ENCODE peak calls at places on chromosomes 5 and 9, in five cellular contexts. R, B, D, C and E are unnamed samples.

GRCh38 chr5:176647030-176647869 is at the start of gene TSPAN17:
- DNase-seq in B (peak), C (peak), R (peak), D (peak), E (peak)

GRCh38 chr5:159345861-159346260 is 15.6 kb upstream of the IL12B start:
- DNase-seq in B (no peak), R (no peak), C (no peak), D (no peak), E (no peak)

GRCh38 chr5:151072234-151073025 is 8.4 kb downstream of the TNIP1 start:
- DNase-seq in R (peak), B (no peak), D (no peak), C (peak), E (peak)

GRCh38 chr9:130199605-130200004 is 27.4 kb downstream of the NCS1 start:
- DNase-seq in R (peak), B (no peak), C (no peak), D (peak), E (peak)

GRCh38 chr5:102830241-102830640 is 75.1 kb downstream of the PAM start:
- DNase-seq in R (no peak), B (no peak), C (no peak), D (no peak), E (no peak)

GRCh38 chr5:54673523-54674225 is 156.1 kb downstream of the SNX18 start:
- DNase-seq in B (peak), R (no peak), C (peak), D (no peak), E (peak)

GRCh38 chr5:135195267-135195603 is 161.2 kb upstream of the PITX1 start:
- DNase-seq in D (no peak), B (no peak), C (peak), R (peak), E (no peak)

GRCh38 chr5:179232091-179232490 is 113.2 kb downstream of the ADAMTS2 start:
- DNase-seq in R (no peak), C (no peak), D (no peak), B (no peak), E (no peak)

GRCh38 chr9:71772726-71773125 is 4.4 kb upstream of the CEMIP2 start:
- DNase-seq in R (no peak), B (no peak), D (no peak), C (no peak), E (no peak)

GRCh38 chr5:15789661-15790060 is 289.7 kb downstream of the FBXL7 start:
- DNase-seq in R (no peak), B (no peak), D (no peak), C (no peak), E (no peak)

GRCh38 chr5:83503662-83504061 is 32.1 kb downstream of the VCAN start:
- DNase-seq in B (no peak), D (no peak), C (peak), R (peak), E (no peak)

GRCh38 chr9:98656536-98656935 is 52.2 kb downstream of the GABBR2 start:
- DNase-seq in C (no peak), D (no peak), R (peak), B (no peak), E (no peak)

GRCh38 chr5:61245936-61246335 is 83.7 kb upstream of the SMIM15 start:
- DNase-seq in B (no peak), C (no peak), R (no peak), D (peak), E (peak)

GRCh38 chr9:16223074-16223871 is 647.2 kb downstream of the BNC2 start:
- DNase-seq in D (no peak), B (no peak), C (no peak), R (no peak), E (no peak)

GRCh38 chr9:28801144-28801799 is 1228.0 kb upstream of the C9orf72 start:
- DNase-seq in C (no peak), B (no peak), D (no peak), R (no peak), E (no peak)

GRCh38 chr5:132840896-132841818 is 10.7 kb upstream of the SHROOM1 start:
- DNase-seq in C (peak), R (peak), D (no peak), B (no peak), E (peak)

GRCh38 chr5:16061163-16061562 is 118.4 kb downstream of the MARCHF11 start:
- DNase-seq in C (no peak), R (no peak), B (no peak), D (no peak), E (no peak)

GRCh38 chr5:54676466-54676865 is 158.9 kb downstream of the SNX18 start:
- DNase-seq in D (no peak), R (no peak), C (peak), B (no peak), E (no peak)

GRCh38 chr9:127450831-127451680 is at the start of the genes LRSAM1 and RPL12:
- DNase-seq in B (peak), R (peak), C (peak), D (peak), E (peak)

GRCh38 chr5:124592891-124593290 is 153.5 kb downstream of the ZNF608 start:
- DNase-seq in C (no peak), R (no peak), D (no peak), B (no peak), E (no peak)

GRCh38 chr5:132074772-132075718 is 1.5 kb downstream of the CSF2 start:
- DNase-seq in C (no peak), R (no peak), D (no peak), B (no peak), E (no peak)

GRCh38 chr5:14256026-14256690 is 113.0 kb downstream of the TRIO start:
- DNase-seq in C (no peak), D (no peak), B (no peak), R (no peak), E (no peak)

GRCh38 chr9:2355594-2355993 is 266.0 kb upstream of the VLDLR start:
- DNase-seq in R (no peak), B (no peak), D (no peak), C (no peak), E (no peak)

GRCh38 chr5:65059681-65060598 is 291.2 kb downstream of the CWC27 start:
- DNase-seq in C (peak), B (no peak), D (no peak), R (peak), E (peak)

GRCh38 chr5:7849531-7850240 is 1.2 kb downstream of the CFAP90 start:
- DNase-seq in C (no peak), B (no peak), R (no peak), D (peak), E (no peak)
- H3K4me3 ChIP-seq in C (peak), B (no peak), R (no peak), D (peak), E (no peak)

GRCh38 chr9:109190151-109190550 is 23.1 kb upstream of the FRRS1L start:
- DNase-seq in C (peak), B (no peak), D (no peak), R (peak), E (peak)

GRCh38 chr9:109194157-109194556 is 27.1 kb upstream of the FRRS1L start:
- DNase-seq in D (no peak), C (no peak), B (no peak), R (no peak), E (no peak)

GRCh38 chr9:109186857-109187256 is 19.8 kb upstream of the FRRS1L start:
- DNase-seq in D (no peak), B (no peak), R (no peak), C (no peak), E (no peak)

GRCh38 chr9:109191746-109192145 is 24.7 kb upstream of the FRRS1L start:
- DNase-seq in C (no peak), B (no peak), R (no peak), D (no peak), E (no peak)

GRCh38 chr9:109192732-109193361 is 25.8 kb upstream of the FRRS1L start:
- DNase-seq in B (no peak), R (no peak), C (peak), D (peak), E (peak)
- TF ChIP-seq CTCF in B (peak), R (peak), C (peak), D (peak), E (peak)

DNA sequence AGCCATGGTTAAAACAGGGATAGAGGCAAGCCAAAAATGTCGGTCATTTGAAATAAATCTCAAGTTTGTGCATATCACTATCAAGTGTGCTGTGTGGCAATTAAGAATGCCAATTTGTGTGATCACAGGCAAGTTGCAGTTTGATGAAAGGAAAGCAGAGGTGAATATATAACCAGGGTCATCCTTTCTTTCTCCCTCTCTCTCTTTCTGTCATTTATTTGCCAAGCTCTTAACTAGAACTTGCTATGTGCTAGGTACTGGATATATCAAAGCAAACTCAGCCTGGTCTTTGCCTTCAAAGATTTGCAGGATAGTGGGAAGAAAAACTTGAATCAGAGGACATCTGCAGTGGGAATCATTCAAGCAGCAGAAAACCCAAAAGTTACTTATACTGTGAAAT is 22.0 kb downstream of the PDCD1LG2 start:
- DNase-seq in D (no peak), R (no peak), C (no peak), B (no peak), E (no peak)
- H3K4me3 ChIP-seq in D (no peak), R (no peak), C (no peak), B (no peak), E (no peak)

GRCh38 chr5:122119205-122119604 is 10.1 kb upstream of the ZNF474 start:
- DNase-seq in D (no peak), R (no peak), B (no peak), C (no peak), E (no peak)

GRCh38 chr5:122121782-122122465 is 7.4 kb upstream of the ZNF474 start:
- DNase-seq in R (no peak), C (no peak), D (no peak), B (no peak), E (no peak)

GRCh38 chr5:122120957-122121356 is 8.4 kb upstream of the ZNF474 start:
- DNase-seq in D (no peak), R (peak), C (peak), B (no peak), E (no peak)

GRCh38 chr5:122118356-122118948 is 10.9 kb upstream of the ZNF474 start:
- DNase-seq in C (no peak), R (no peak), D (no peak), B (no peak), E (no peak)

DNA sequence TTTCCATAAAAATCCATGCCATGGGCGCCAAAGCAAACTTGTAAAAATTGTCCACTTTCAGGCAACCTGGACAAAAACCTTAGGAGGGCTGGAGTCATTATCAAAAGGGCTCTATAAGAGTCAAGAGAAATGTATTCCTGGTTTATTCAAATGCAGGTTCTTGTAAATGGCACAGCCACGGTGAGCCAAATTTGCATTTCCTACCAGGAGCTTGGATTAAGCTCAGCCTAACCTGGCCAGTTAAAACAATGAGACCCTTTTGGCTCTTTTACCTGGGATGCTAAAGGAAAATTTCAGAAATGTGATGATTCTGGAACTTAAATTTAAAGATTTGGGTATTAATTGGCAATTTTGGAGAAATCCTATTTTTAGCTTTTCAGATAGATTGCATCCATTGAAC is 8.9 kb upstream of the ZNF474 start:
- DNase-seq in C (no peak), D (no peak), B (no peak), R (no peak), E (no peak)
- TF ChIP-seq CTCF in C (no peak), D (no peak), B (no peak), R (no peak), E (no peak)

GRCh38 chr5:172805018-172805683 is 28.9 kb upstream of the ERGIC1 start:
- DNase-seq in R (no peak), D (no peak), C (no peak), B (no peak), E (no peak)

GRCh38 chr5:172806897-172807672 is 27.0 kb upstream of the ERGIC1 start:
- DNase-seq in B (peak), C (peak), R (peak), D (peak), E (peak)

GRCh38 chr5:172805736-172806255 is 28.3 kb upstream of the ERGIC1 start:
- DNase-seq in R (no peak), C (no peak), D (no peak), B (no peak), E (no peak)

GRCh38 chr5:172809774-172810173 is 24.3 kb upstream of the ERGIC1 start:
- DNase-seq in C (no peak), B (no peak), R (no peak), D (no peak), E (no peak)

DNA sequence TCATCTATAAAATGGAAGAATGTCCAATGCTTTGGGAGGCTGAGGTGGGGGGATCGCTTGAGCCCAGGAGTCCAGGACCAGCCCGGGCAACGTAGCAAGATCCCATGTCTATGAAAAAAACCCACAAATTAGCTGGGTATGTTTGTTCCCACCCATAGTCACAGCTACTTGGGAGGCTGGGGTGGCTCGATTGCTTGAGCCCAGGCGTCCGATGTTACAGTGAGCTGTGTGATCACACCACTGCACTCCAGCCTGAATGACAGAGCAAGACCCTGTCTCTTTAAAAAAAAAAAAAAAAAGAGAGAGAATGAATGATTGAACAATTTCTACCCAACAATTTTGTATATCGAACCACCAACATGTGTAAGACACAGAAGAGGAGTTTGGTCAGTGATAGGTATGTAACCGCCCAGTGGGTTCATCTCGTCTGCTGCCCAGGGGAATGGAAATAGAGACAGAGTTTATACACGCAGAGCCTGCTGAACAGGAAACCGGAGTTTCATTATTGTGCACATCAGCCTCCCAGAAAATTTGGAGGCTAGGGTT is 26.2 kb upstream of the ERGIC1 start:
- DNase-seq in D (no peak), C (no peak), B (no peak), R (no peak), E (no peak)
- H3K4me3 ChIP-seq in D (no peak), C (no peak), B (peak), R (no peak), E (no peak)

GRCh38 chr5:17625686-17626085 is 6.2 kb upstream of the TAF11L13 start:
- DNase-seq in R (no peak), C (no peak), D (no peak), B (no peak), E (no peak)

GRCh38 chr5:17614872-17615605 is 4.8 kb downstream of the TAF11L12 start:
- DNase-seq in R (no peak), C (no peak), D (no peak), B (no peak), E (no peak)

GRCh38 chr5:17619353-17619752 is 9.2 kb downstream of the TAF11L12 start:
- DNase-seq in D (no peak), R (no peak), C (no peak), B (no peak), E (no peak)

DNA sequence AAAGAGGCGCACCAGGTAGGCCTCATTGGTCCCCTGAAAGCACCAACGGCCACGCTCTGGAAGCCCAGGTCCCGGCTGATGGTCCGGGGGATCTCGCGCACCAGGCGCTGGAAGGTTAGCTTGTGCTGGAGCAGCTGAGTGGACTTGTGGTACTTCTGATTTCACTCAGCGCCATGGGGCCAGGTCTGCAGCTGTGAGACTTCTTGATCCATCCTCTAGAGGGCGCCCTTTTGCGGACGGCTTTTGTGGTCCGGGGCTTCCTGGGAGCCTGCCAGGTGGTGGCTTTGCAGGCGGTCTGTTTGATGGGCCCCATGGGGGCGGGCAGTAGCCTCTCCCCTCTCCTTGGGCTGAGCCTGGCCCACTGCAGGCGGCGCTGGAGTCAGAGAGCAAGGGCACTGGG is 10.4 kb downstream of the TAF11L12 start:
- DNase-seq in B (no peak), D (no peak), C (no peak), R (no peak), E (no peak)
- TF ChIP-seq CTCF in B (peak), D (no peak), C (no peak), R (no peak), E (no peak)

DNA sequence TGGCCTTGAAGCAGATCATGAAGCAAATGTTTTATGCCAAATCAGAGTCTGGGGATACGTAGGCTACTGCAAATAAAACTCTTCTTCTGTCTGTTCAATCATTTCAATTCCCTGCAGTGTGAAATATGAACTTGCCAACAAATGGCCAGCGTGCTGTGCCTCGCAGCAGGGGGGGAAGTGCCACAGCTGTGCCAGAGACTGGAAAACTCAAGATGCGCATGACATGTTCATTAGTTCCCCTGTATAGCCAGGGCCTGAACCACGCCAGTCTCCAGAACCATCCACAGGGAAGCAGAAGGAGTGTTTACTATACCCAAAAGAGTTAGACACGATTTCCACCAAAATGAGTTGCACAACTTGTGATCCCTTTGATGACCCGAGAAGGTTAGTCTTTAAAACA is 267.9 kb downstream of the EFNA5 start:
- DNase-seq in C (no peak), D (no peak), B (no peak), R (no peak), E (no peak)
- H3K4me3 ChIP-seq in C (no peak), D (no peak), B (no peak), R (no peak), E (no peak)

DNA sequence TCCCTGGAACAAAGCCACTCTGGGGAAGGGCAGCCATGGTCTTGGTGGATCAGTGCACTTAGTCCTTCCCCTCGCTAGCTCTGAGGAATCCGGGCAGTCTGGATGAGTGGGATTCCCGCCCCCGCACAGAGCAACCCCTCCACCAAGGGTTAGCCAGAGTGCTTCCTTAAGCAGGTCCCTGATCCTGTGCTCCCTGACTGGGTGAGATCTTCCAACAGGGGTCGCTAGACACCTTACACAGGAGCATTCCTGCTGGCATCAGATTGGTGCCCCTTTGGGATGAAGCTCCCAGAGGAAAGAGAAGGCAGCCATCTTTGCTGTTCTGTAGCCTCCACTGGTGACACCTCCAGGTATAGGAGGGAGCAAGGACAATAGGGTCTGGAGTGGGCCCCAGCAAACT is 228.8 kb downstream of the AP3B1 start:
- DNase-seq in C (no peak), D (no peak), B (no peak), R (no peak), E (peak)
- TF ChIP-seq CTCF in C (no peak), D (no peak), B (peak), R (no peak), E (no peak)